ENCODE peak calls at places on chromosomes 12 and 14, in eight cellular contexts. R, M, O, G, C, H, L and U are unnamed samples.

GRCh38 chr14:93536945-93537344 is 106.2 kb downstream of the UNC79 start:
- DNase-seq in O (no peak), L (no peak), C (no peak), G (peak; percentile 35), R (no peak), M (no peak), H (no peak), U (no peak)

GRCh38 chr12:125773033-125773432 is 707.8 kb downstream of the AACS start:
- DNase-seq in M (no peak), H (peak; percentile 18), R (no peak), C (no peak), L (no peak), G (peak; percentile 52), O (no peak), U (peak; percentile 75)

GRCh38 chr14:105884808-105885281 is 358.5 kb downstream of the TMEM121 start:
- DNase-seq in R (no peak), M (no peak), G (no peak), O (no peak), L (peak; percentile 18), H (no peak), C (no peak), U (no peak)

GRCh38 chr14:99025418-99025817 is 246.6 kb downstream of the BCL11B start:
- DNase-seq in M (no peak), G (no peak), O (no peak), L (no peak), R (no peak), H (no peak), C (no peak), U (no peak)

GRCh38 chr12:1670815-1671268 is 20.0 kb upstream of the ADIPOR2 start:
- DNase-seq in C (no peak), G (no peak), O (no peak), H (no peak), R (no peak), M (no peak), L (no peak), U (no peak)

GRCh38 chr14:105303949-105304348 is 3.1 kb upstream of the BRF1 start:
- DNase-seq in H (no peak), C (no peak), R (no peak), O (no peak), M (no peak), G (no peak), L (no peak), U (no peak)

GRCh38 chr12:92094751-92095161 is 50.9 kb downstream of the BTG1 start:
- DNase-seq in H (no peak), L (no peak), R (no peak), G (no peak), M (no peak), C (no peak), O (peak; percentile 29), U (no peak)

GRCh38 chr12:106141003-106141402 is 2.2 kb upstream of the NUAK1 start:
- DNase-seq in M (no peak), C (no peak), O (no peak), L (no peak), H (no peak), G (no peak), R (no peak), U (no peak)

GRCh38 chr14:21039585-21040369 is 2.4 kb upstream of the RNASE7 start:
- DNase-seq in L (no peak), G (peak; percentile 50), H (peak; percentile 66), O (peak; percentile 75), C (no peak), R (peak; percentile 7), M (no peak), U (peak; percentile 43)

GRCh38 chr12:65657635-65658034 is 166.6 kb upstream of the HMGA2 start:
- DNase-seq in G (no peak), O (no peak), H (no peak), R (no peak), L (no peak), M (no peak), C (no peak), U (no peak)

GRCh38 chr14:98345186-98345585 is 926.8 kb downstream of the BCL11B start:
- DNase-seq in O (no peak), C (no peak), M (no peak), R (no peak), H (no peak), L (no peak), G (no peak), U (no peak)

GRCh38 chr14:75359098-75359497 is 68.7 kb upstream of the JDP2 start:
- DNase-seq in C (no peak), M (no peak), L (no peak), H (no peak), O (no peak), R (no peak), G (no peak), U (no peak)

GRCh38 chr12:55624056-55624455 is 12.6 kb upstream of the OR10P1 start:
- DNase-seq in M (no peak), L (no peak), O (no peak), C (no peak), R (no peak), H (no peak), G (peak; percentile 60), U (no peak)

GRCh38 chr12:97142737-97143450 is 235.8 kb downstream of the NEDD1 start:
- DNase-seq in M (no peak), R (no peak), H (no peak), L (no peak), G (no peak), O (no peak), C (no peak), U (no peak)

GRCh38 chr12:65776994-65777393 is 47.3 kb upstream of the HMGA2 start:
- DNase-seq in L (no peak), O (no peak), M (no peak), G (no peak), H (no peak), R (no peak), C (no peak), U (no peak)

GRCh38 chr12:49642370-49642802 is 19.0 kb downstream of the PRPF40B start:
- DNase-seq in C (no peak), R (no peak), L (no peak), M (no peak), O (no peak), G (no peak), H (no peak), U (no peak)

GRCh38 chr12:113468365-113469223 is 3.1 kb downstream of the LHX5 start:
- DNase-seq in M (no peak), L (no peak), G (no peak), C (no peak), R (no peak), O (no peak), H (no peak), U (no peak)

GRCh38 chr12:21559855-21560569 is 33.9 kb downstream of the SPX start:
- DNase-seq in M (no peak), C (peak; percentile 36), H (peak; percentile 19), O (no peak), G (no peak), R (no peak), L (no peak), U (no peak)

GRCh38 chr14:61940669-61941420 is 178.6 kb downstream of the SNAPC1 start:
- DNase-seq in G (no peak), M (no peak), O (no peak), R (no peak), H (no peak), C (no peak), L (no peak), U (no peak)

GRCh38 chr12:75815756-75816155 is 215.8 kb downstream of the PHLDA1 start:
- DNase-seq in M (no peak), R (no peak), O (no peak), L (no peak), C (no peak), G (no peak), H (no peak), U (no peak)

GRCh38 chr12:104667139-104667538 is 210.4 kb downstream of the CHST11 start:
- DNase-seq in H (no peak), L (no peak), O (peak; percentile 53), M (no peak), C (no peak), R (no peak), G (no peak), U (no peak)

GRCh38 chr12:102769323-102769916 is 147.6 kb downstream of the PAH start:
- DNase-seq in R (no peak), L (peak; percentile 54), C (peak; percentile 41), M (peak; percentile 8), H (peak; percentile 61), G (peak; percentile 76), O (peak; percentile 80), U (peak; percentile 56)